ENCODE peak calls at places on chromosomes 13 and 19, in four cellular contexts. S, L, R and Z are unnamed samples.

GRCh38 chr19:46288896-46289588 is 7.8 kb upstream of the HIF3A start:
- DNase-seq in S (no peak), L (peak; percentile 82), R (peak; percentile 74), Z (no peak)

GRCh38 chr13:33207616-33207964 is 78.0 kb downstream of the STARD13 start:
- DNase-seq in S (no peak), L (peak; percentile 98), R (no peak), Z (peak; percentile 51)

GRCh38 chr13:114032121-114032799 is 58.4 kb upstream of the C13orf46 start:
- DNase-seq in S (no peak), L (peak; percentile 75), R (no peak), Z (no peak)

GRCh38 chr13:37899753-37900152 is 30.2 kb upstream of the TRPC4 start:
- DNase-seq in S (no peak), L (no peak), R (no peak), Z (no peak)

GRCh38 chr13:94269557-94269956 is 209.9 kb downstream of the DCT start:
- DNase-seq in S (no peak), L (no peak), R (no peak), Z (no peak)

GRCh38 chr13:113796948-113797676 is 38.1 kb downstream of the TMEM255B start:
- DNase-seq in S (no peak), L (no peak), R (no peak), Z (no peak)

GRCh38 chr19:2544576-2545415 is 68.9 kb downstream of the GADD45B start:
- DNase-seq in S (no peak), L (no peak), R (no peak), Z (no peak)

GRCh38 chr13:33087790-33088189 is 71.6 kb downstream of the KL start:
- DNase-seq in S (no peak), L (no peak), R (no peak), Z (no peak)

GRCh38 chr13:93098972-93099371 is 127.6 kb upstream of the GPC6 start:
- DNase-seq in S (no peak), L (no peak), R (no peak), Z (no peak)

GRCh38 chr13:44854264-44855060 is 134.8 kb downstream of the NUFIP1 start:
- DNase-seq in S (no peak), L (peak; percentile 11), R (no peak), Z (no peak)

GRCh38 chr13:44425815-44426078 is 52.1 kb downstream of the SERP2 start:
- DNase-seq in S (no peak), L (no peak), R (no peak), Z (peak; percentile 4)

GRCh38 chr13:89951341-89951740 is 1396.1 kb upstream of the MIR17HG start:
- DNase-seq in S (no peak), L (no peak), R (no peak), Z (no peak)

GRCh38 chr19:43675906-43676305 is 5.9 kb upstream of the PLAUR start:
- DNase-seq in S (no peak), L (no peak), R (no peak), Z (no peak)

GRCh38 chr19:43674630-43674982 is 4.6 kb upstream of the PLAUR start:
- DNase-seq in S (no peak), L (peak; percentile 49), R (no peak), Z (no peak)

GRCh38 chr19:43673702-43674629 is 4.0 kb upstream of the PLAUR start:
- DNase-seq in S (no peak), L (no peak), R (no peak), Z (peak; percentile 24)

GRCh38 chr19:43678512-43678911 is 8.5 kb upstream of the PLAUR start:
- DNase-seq in S (no peak), L (no peak), R (no peak), Z (no peak)

GRCh38 chr19:43675269-43675879 is 5.4 kb upstream of the PLAUR start:
- DNase-seq in S (no peak), L (peak; percentile 78), R (peak; percentile 78), Z (peak; percentile 56)
- TF ChIP-seq POLR2A in S (no peak), L (no peak), R (no peak), Z (no peak)

GRCh38 chr13:110017379-110017778 is 231.0 kb upstream of the IRS2 start:
- DNase-seq in S (no peak), L (peak; percentile 95), R (peak; percentile 66), Z (no peak)

GRCh38 chr13:110012102-110012739 is 225.8 kb upstream of the IRS2 start:
- DNase-seq in S (no peak), L (peak; percentile 97), R (peak; percentile 43), Z (no peak)

GRCh38 chr13:110014719-110015118 is 228.3 kb upstream of the IRS2 start:
- DNase-seq in S (no peak), L (no peak), R (no peak), Z (no peak)

GRCh38 chr13:110018009-110018408 is 231.6 kb upstream of the IRS2 start:
- DNase-seq in S (no peak), L (peak; percentile 57), R (no peak), Z (no peak)

GRCh38 chr13:110015253-110015652 is 228.9 kb upstream of the IRS2 start:
- DNase-seq in S (no peak), L (peak; percentile 43), R (no peak), Z (no peak)
- H3K4me3 ChIP-seq in S (no peak overlapping the region), L (no peak overlapping the region), R (no peak overlapping the region), Z (no peak overlapping the region)

DNA sequence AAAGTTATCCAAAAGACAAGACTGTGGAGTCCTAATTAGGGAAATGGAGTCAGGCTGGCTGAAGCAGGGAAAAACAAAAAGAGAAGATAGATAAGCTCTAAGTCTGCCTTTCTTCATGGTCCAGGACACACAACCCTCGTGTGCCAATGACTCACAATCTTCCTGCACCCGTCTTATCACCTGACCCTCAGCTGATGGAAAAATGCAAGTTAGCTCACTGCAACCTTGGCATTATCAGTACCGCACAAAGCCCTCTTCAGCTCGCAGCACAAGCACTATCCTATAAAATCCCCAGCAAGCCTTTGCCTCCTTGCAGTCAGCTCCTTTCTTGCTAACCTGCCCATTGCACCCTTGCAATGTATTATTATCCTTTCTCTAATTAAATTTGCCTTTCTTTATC is 4.3 kb downstream of the OR7A5 start:
- DNase-seq in S (no peak), L (no peak), R (no peak), Z (no peak)
- TF ChIP-seq POLR2A in S (no peak), L (no peak), R (no peak), Z (no peak)

GRCh38 chr13:30094015-30094533 is 213.3 kb downstream of the KATNAL1 start:
- DNase-seq in S (no peak), L (no peak), R (no peak), Z (no peak)
- H3K4me3 ChIP-seq in S (no peak overlapping the region), L (no peak overlapping the region), R (no peak overlapping the region), Z (no peak overlapping the region)